ENCODE peak calls at places on chromosomes 6 and 20, in ten cellular contexts. One of them, this sample, is unnamed.

GRCh38 chr20:18663932-18664331 is 76.1 kb downstream of the DTD1 start:
- DNase-seq in AG10803: peak
- DNase-seq in NB4: no peak
- DNase-seq in activated CD8-positive, alpha-beta T cell treated with anti-CD3 and anti-CD28 coated beads for 36 hours: no peak
- DNase-seq in endothelial cell: no peak
- DNase-seq in tibial nerve: no peak
- DNase-seq in PC-9: no peak
- DNase-seq in pancreas: no peak
- DNase-seq in coronary artery: no peak
- DNase-seq in body of pancreas: no peak
- DNase-seq in this sample: no peak

GRCh38 chr6:125445054-125445453 is 143.3 kb upstream of the HDDC2 start:
- DNase-seq in AG10803: no peak
- DNase-seq in NB4: no peak
- DNase-seq in activated CD8-positive, alpha-beta T cell treated with anti-CD3 and anti-CD28 coated beads for 36 hours: no peak
- DNase-seq in endothelial cell: no peak
- DNase-seq in tibial nerve: no peak
- DNase-seq in PC-9: no peak
- DNase-seq in pancreas: no peak
- DNase-seq in coronary artery: peak
- DNase-seq in body of pancreas: no peak
- DNase-seq in this sample: no peak

GRCh38 chr20:23857954-23858565 is 21.5 kb downstream of the CST5 start:
- DNase-seq in AG10803: no peak
- DNase-seq in NB4: no peak
- DNase-seq in activated CD8-positive, alpha-beta T cell treated with anti-CD3 and anti-CD28 coated beads for 36 hours: no peak
- DNase-seq in endothelial cell: no peak
- DNase-seq in tibial nerve: no peak
- DNase-seq in PC-9: no peak
- DNase-seq in pancreas: no peak
- DNase-seq in coronary artery: no peak
- DNase-seq in body of pancreas: no peak
- DNase-seq in this sample: no peak

GRCh38 chr6:30845183-30845582 is 39.1 kb upstream of the DDR1 start:
- DNase-seq in AG10803: no peak
- DNase-seq in NB4: no peak
- DNase-seq in activated CD8-positive, alpha-beta T cell treated with anti-CD3 and anti-CD28 coated beads for 36 hours: peak
- DNase-seq in endothelial cell: no peak
- DNase-seq in tibial nerve: no peak
- DNase-seq in PC-9: no peak
- DNase-seq in pancreas: no peak
- DNase-seq in coronary artery: no peak
- DNase-seq in body of pancreas: no peak
- DNase-seq in this sample: no peak

GRCh38 chr6:122825180-122825579 is 36.1 kb downstream of the SMPDL3A start:
- DNase-seq in AG10803: no peak
- DNase-seq in NB4: no peak
- DNase-seq in activated CD8-positive, alpha-beta T cell treated with anti-CD3 and anti-CD28 coated beads for 36 hours: no peak
- DNase-seq in endothelial cell: no peak
- DNase-seq in tibial nerve: no peak
- DNase-seq in PC-9: no peak
- DNase-seq in pancreas: no peak
- DNase-seq in coronary artery: no peak
- DNase-seq in body of pancreas: no peak
- DNase-seq in this sample: no peak

GRCh38 chr6:150413768-150414167 is 45.0 kb downstream of the IYD start:
- DNase-seq in AG10803: no peak
- DNase-seq in NB4: no peak
- DNase-seq in activated CD8-positive, alpha-beta T cell treated with anti-CD3 and anti-CD28 coated beads for 36 hours: no peak
- DNase-seq in endothelial cell: no peak
- DNase-seq in tibial nerve: no peak
- DNase-seq in PC-9: no peak
- DNase-seq in pancreas: no peak
- DNase-seq in coronary artery: no peak
- DNase-seq in body of pancreas: no peak
- DNase-seq in this sample: peak

GRCh38 chr6:154406301-154406700 is 49.7 kb upstream of the IPCEF1 start:
- DNase-seq in AG10803: no peak
- DNase-seq in NB4: no peak
- DNase-seq in activated CD8-positive, alpha-beta T cell treated with anti-CD3 and anti-CD28 coated beads for 36 hours: no peak
- DNase-seq in endothelial cell: no peak
- DNase-seq in tibial nerve: no peak
- DNase-seq in PC-9: no peak
- DNase-seq in pancreas: no peak
- DNase-seq in coronary artery: no peak
- DNase-seq in body of pancreas: no peak
- DNase-seq in this sample: no peak

GRCh38 chr6:118387921-118388701 is 160.0 kb upstream of the PLN start:
- DNase-seq in AG10803: peak
- DNase-seq in NB4: no peak
- DNase-seq in activated CD8-positive, alpha-beta T cell treated with anti-CD3 and anti-CD28 coated beads for 36 hours: no peak
- DNase-seq in endothelial cell: no peak
- DNase-seq in tibial nerve: no peak
- DNase-seq in PC-9: peak
- DNase-seq in pancreas: no peak
- DNase-seq in coronary artery: no peak
- DNase-seq in body of pancreas: no peak
- DNase-seq in this sample: peak

GRCh38 chr6:28777147-28777461 is 146.7 kb downstream of the TRIM27 start:
- DNase-seq in AG10803: no peak
- DNase-seq in NB4: no peak
- DNase-seq in activated CD8-positive, alpha-beta T cell treated with anti-CD3 and anti-CD28 coated beads for 36 hours: no peak
- DNase-seq in endothelial cell: no peak
- DNase-seq in tibial nerve: no peak
- DNase-seq in PC-9: no peak
- DNase-seq in pancreas: no peak
- DNase-seq in coronary artery: no peak
- DNase-seq in body of pancreas: no peak
- DNase-seq in this sample: no peak

GRCh38 chr6:27668442-27669275 is 195.8 kb upstream of the ZNF184 start:
- DNase-seq in AG10803: peak
- DNase-seq in NB4: peak
- DNase-seq in activated CD8-positive, alpha-beta T cell treated with anti-CD3 and anti-CD28 coated beads for 36 hours: peak
- DNase-seq in endothelial cell: peak
- DNase-seq in tibial nerve: no peak
- DNase-seq in PC-9: peak
- DNase-seq in pancreas: peak
- DNase-seq in coronary artery: no peak
- DNase-seq in body of pancreas: peak
- DNase-seq in this sample: peak

GRCh38 chr6:15547379-15547778 is 115.4 kb downstream of the DTNBP1 start:
- DNase-seq in AG10803: no peak
- DNase-seq in NB4: no peak
- DNase-seq in activated CD8-positive, alpha-beta T cell treated with anti-CD3 and anti-CD28 coated beads for 36 hours: no peak
- DNase-seq in endothelial cell: no peak
- DNase-seq in tibial nerve: no peak
- DNase-seq in PC-9: no peak
- DNase-seq in pancreas: no peak
- DNase-seq in coronary artery: no peak
- DNase-seq in body of pancreas: no peak
- DNase-seq in this sample: no peak

GRCh38 chr6:75393806-75394205 is 99.8 kb downstream of the FILIP1 start:
- DNase-seq in AG10803: no peak
- DNase-seq in NB4: no peak
- DNase-seq in activated CD8-positive, alpha-beta T cell treated with anti-CD3 and anti-CD28 coated beads for 36 hours: no peak
- DNase-seq in endothelial cell: no peak
- DNase-seq in tibial nerve: no peak
- DNase-seq in PC-9: no peak
- DNase-seq in pancreas: no peak
- DNase-seq in coronary artery: no peak
- DNase-seq in body of pancreas: no peak
- DNase-seq in this sample: no peak
- TF ChIP-seq CTCF in AG10803: no peak
- TF ChIP-seq CTCF in NB4: no peak
- TF ChIP-seq CTCF in activated CD8-positive, alpha-beta T cell treated with anti-CD3 and anti-CD28 coated beads for 36 hours: no peak
- TF ChIP-seq CTCF in endothelial cell: no peak
- TF ChIP-seq CTCF in tibial nerve: no peak
- TF ChIP-seq CTCF in PC-9: no peak
- TF ChIP-seq CTCF in pancreas: no peak
- TF ChIP-seq CTCF in coronary artery: no peak
- TF ChIP-seq CTCF in body of pancreas: no peak
- TF ChIP-seq CTCF in this sample: no peak

GRCh38 chr6:132932566-132932965 is 118.2 kb downstream of the RPS12 start:
- DNase-seq in AG10803: no peak
- DNase-seq in NB4: no peak
- DNase-seq in activated CD8-positive, alpha-beta T cell treated with anti-CD3 and anti-CD28 coated beads for 36 hours: no peak
- DNase-seq in endothelial cell: no peak
- DNase-seq in tibial nerve: no peak
- DNase-seq in PC-9: no peak
- DNase-seq in pancreas: no peak
- DNase-seq in coronary artery: no peak
- DNase-seq in body of pancreas: no peak
- DNase-seq in this sample: no peak

GRCh38 chr6:132933085-132933484 is 118.7 kb downstream of the RPS12 start:
- DNase-seq in AG10803: no peak
- DNase-seq in NB4: no peak
- DNase-seq in activated CD8-positive, alpha-beta T cell treated with anti-CD3 and anti-CD28 coated beads for 36 hours: no peak
- DNase-seq in endothelial cell: no peak
- DNase-seq in tibial nerve: no peak
- DNase-seq in PC-9: no peak
- DNase-seq in pancreas: no peak
- DNase-seq in coronary artery: no peak
- DNase-seq in body of pancreas: no peak
- DNase-seq in this sample: no peak

GRCh38 chr6:132936641-132937040 is 122.3 kb downstream of the RPS12 start:
- DNase-seq in AG10803: no peak
- DNase-seq in NB4: no peak
- DNase-seq in activated CD8-positive, alpha-beta T cell treated with anti-CD3 and anti-CD28 coated beads for 36 hours: no peak
- DNase-seq in endothelial cell: no peak
- DNase-seq in tibial nerve: no peak
- DNase-seq in PC-9: no peak
- DNase-seq in pancreas: no peak
- DNase-seq in coronary artery: no peak
- DNase-seq in body of pancreas: no peak
- DNase-seq in this sample: no peak

GRCh38 chr6:132934496-132934895 is 120.1 kb downstream of the RPS12 start:
- DNase-seq in AG10803: peak
- DNase-seq in NB4: peak
- DNase-seq in activated CD8-positive, alpha-beta T cell treated with anti-CD3 and anti-CD28 coated beads for 36 hours: no peak
- DNase-seq in endothelial cell: no peak
- DNase-seq in tibial nerve: no peak
- DNase-seq in PC-9: no peak
- DNase-seq in pancreas: no peak
- DNase-seq in coronary artery: no peak
- DNase-seq in body of pancreas: no peak
- DNase-seq in this sample: no peak

GRCh38 chr6:132937466-132937906 is 123.1 kb downstream of the RPS12 start:
- DNase-seq in AG10803: peak
- DNase-seq in NB4: peak
- DNase-seq in activated CD8-positive, alpha-beta T cell treated with anti-CD3 and anti-CD28 coated beads for 36 hours: peak
- DNase-seq in endothelial cell: peak
- DNase-seq in tibial nerve: no peak
- DNase-seq in PC-9: no peak
- DNase-seq in pancreas: peak
- DNase-seq in coronary artery: no peak
- DNase-seq in body of pancreas: peak
- DNase-seq in this sample: peak
- TF ChIP-seq CTCF in AG10803: peak
- TF ChIP-seq CTCF in NB4: peak
- TF ChIP-seq CTCF in activated CD8-positive, alpha-beta T cell treated with anti-CD3 and anti-CD28 coated beads for 36 hours: no peak
- TF ChIP-seq CTCF in endothelial cell: peak
- TF ChIP-seq CTCF in tibial nerve: no peak
- TF ChIP-seq CTCF in PC-9: peak
- TF ChIP-seq CTCF in pancreas: peak
- TF ChIP-seq CTCF in coronary artery: no peak
- TF ChIP-seq CTCF in body of pancreas: peak
- TF ChIP-seq CTCF in this sample: peak

GRCh38 chr6:37029249-37029959 is 23.9 kb downstream of the FGD2 start:
- DNase-seq in AG10803: peak
- DNase-seq in NB4: peak
- DNase-seq in activated CD8-positive, alpha-beta T cell treated with anti-CD3 and anti-CD28 coated beads for 36 hours: peak
- DNase-seq in endothelial cell: peak
- DNase-seq in tibial nerve: no peak
- DNase-seq in PC-9: peak
- DNase-seq in pancreas: peak
- DNase-seq in coronary artery: no peak
- DNase-seq in body of pancreas: peak
- DNase-seq in this sample: peak
- TF ChIP-seq CTCF in AG10803: peak
- TF ChIP-seq CTCF in NB4: peak
- TF ChIP-seq CTCF in activated CD8-positive, alpha-beta T cell treated with anti-CD3 and anti-CD28 coated beads for 36 hours: peak
- TF ChIP-seq CTCF in endothelial cell: peak
- TF ChIP-seq CTCF in tibial nerve: peak
- TF ChIP-seq CTCF in PC-9: peak
- TF ChIP-seq CTCF in pancreas: peak
- TF ChIP-seq CTCF in coronary artery: peak
- TF ChIP-seq CTCF in body of pancreas: peak
- TF ChIP-seq CTCF in this sample: peak

GRCh38 chr20:12573428-12573827 is 435.3 kb upstream of the SPTLC3 start:
- DNase-seq in AG10803: no peak
- DNase-seq in NB4: no peak
- DNase-seq in activated CD8-positive, alpha-beta T cell treated with anti-CD3 and anti-CD28 coated beads for 36 hours: no peak
- DNase-seq in endothelial cell: no peak
- DNase-seq in tibial nerve: no peak
- DNase-seq in PC-9: no peak
- DNase-seq in pancreas: no peak
- DNase-seq in coronary artery: no peak
- DNase-seq in body of pancreas: no peak
- DNase-seq in this sample: no peak

GRCh38 chr20:12566596-12566995 is 442.2 kb upstream of the SPTLC3 start:
- DNase-seq in AG10803: no peak
- DNase-seq in NB4: no peak
- DNase-seq in activated CD8-positive, alpha-beta T cell treated with anti-CD3 and anti-CD28 coated beads for 36 hours: no peak
- DNase-seq in endothelial cell: no peak
- DNase-seq in tibial nerve: no peak
- DNase-seq in PC-9: no peak
- DNase-seq in pancreas: no peak
- DNase-seq in coronary artery: no peak
- DNase-seq in body of pancreas: no peak
- DNase-seq in this sample: no peak

GRCh38 chr20:12575352-12576095 is 433.2 kb upstream of the SPTLC3 start:
- DNase-seq in AG10803: no peak
- DNase-seq in NB4: no peak
- DNase-seq in activated CD8-positive, alpha-beta T cell treated with anti-CD3 and anti-CD28 coated beads for 36 hours: no peak
- DNase-seq in endothelial cell: no peak
- DNase-seq in tibial nerve: peak
- DNase-seq in PC-9: no peak
- DNase-seq in pancreas: peak
- DNase-seq in coronary artery: peak
- DNase-seq in body of pancreas: peak
- DNase-seq in this sample: no peak

GRCh38 chr20:12564982-12565381 is 443.8 kb upstream of the SPTLC3 start:
- DNase-seq in AG10803: no peak
- DNase-seq in NB4: no peak
- DNase-seq in activated CD8-positive, alpha-beta T cell treated with anti-CD3 and anti-CD28 coated beads for 36 hours: no peak
- DNase-seq in endothelial cell: no peak
- DNase-seq in tibial nerve: no peak
- DNase-seq in PC-9: no peak
- DNase-seq in pancreas: no peak
- DNase-seq in coronary artery: no peak
- DNase-seq in body of pancreas: no peak
- DNase-seq in this sample: no peak

DNA sequence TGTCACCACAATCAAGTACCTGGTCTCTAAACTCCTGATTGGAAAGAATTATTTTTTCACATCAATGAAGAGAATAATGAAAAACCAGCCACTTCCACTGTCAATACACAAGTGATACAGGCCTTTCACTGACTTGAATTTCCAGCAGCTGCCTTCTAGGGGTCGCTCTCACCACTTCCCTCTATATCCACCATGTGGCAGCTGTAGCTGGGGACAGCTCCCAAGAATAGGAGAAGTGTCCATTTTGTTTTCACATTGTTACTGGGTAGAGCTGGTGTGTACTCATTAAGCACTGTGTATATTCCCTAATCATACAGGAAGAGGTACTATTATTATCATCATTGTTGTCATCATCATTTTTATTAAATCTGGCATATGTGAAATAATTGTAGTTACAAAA is 438.4 kb upstream of the SPTLC3 start:
- DNase-seq in AG10803: no peak
- DNase-seq in NB4: peak
- DNase-seq in activated CD8-positive, alpha-beta T cell treated with anti-CD3 and anti-CD28 coated beads for 36 hours: peak
- DNase-seq in endothelial cell: peak
- DNase-seq in tibial nerve: no peak
- DNase-seq in PC-9: no peak
- DNase-seq in pancreas: no peak
- DNase-seq in coronary artery: no peak
- DNase-seq in body of pancreas: peak
- DNase-seq in this sample: peak
- TF ChIP-seq CTCF in AG10803: no peak
- TF ChIP-seq CTCF in NB4: peak
- TF ChIP-seq CTCF in activated CD8-positive, alpha-beta T cell treated with anti-CD3 and anti-CD28 coated beads for 36 hours: no peak
- TF ChIP-seq CTCF in endothelial cell: peak
- TF ChIP-seq CTCF in tibial nerve: no peak
- TF ChIP-seq CTCF in PC-9: peak
- TF ChIP-seq CTCF in pancreas: no peak
- TF ChIP-seq CTCF in coronary artery: no peak
- TF ChIP-seq CTCF in body of pancreas: peak
- TF ChIP-seq CTCF in this sample: peak